ENCODE peak calls at places on chromosome 7, in four cellular contexts. G is mesendoderm, R is trophoblast cell, W is H1. L is an unnamed sample. For H3K79me2, the result is how much of the 10 kb centered on the place peaks cover.

GRCh38 chr7:120731276-120731675 is 126.7 kb downstream of the TSPAN12 start:
- DNase-seq in G (no peak), R (no peak), W (no peak), L (no peak)

GRCh38 chr7:3162286-3162685 is 118.6 kb upstream of the CARD11 start:
- DNase-seq in G (peak), R (peak), W (no peak), L (no peak)

GRCh38 chr7:50389961-50390360 is 60.2 kb downstream of the FIGNL1 start:
- DNase-seq in G (no peak), R (no peak), W (no peak), L (no peak)

GRCh38 chr7:32524631-32525030 is 29.3 kb downstream of the AVL9 start:
- DNase-seq in G (no peak), R (no peak), W (no peak), L (no peak)

GRCh38 chr7:28629216-28629848 is 217.0 kb downstream of the CREB5 start:
- DNase-seq in G (no peak), R (no peak), W (no peak), L (no peak)

GRCh38 chr7:141333459-141333858 is 217.8 kb upstream of the AGK start:
- DNase-seq in G (peak), R (peak), W (no peak), L (peak)

GRCh38 chr7:17041324-17041723 is 159.5 kb upstream of the AGR3 start:
- DNase-seq in G (peak), R (peak), W (no peak), L (no peak)

GRCh38 chr7:12706900-12707536 is 19.6 kb downstream of the ARL4A start:
- DNase-seq in G (no peak), R (no peak), W (no peak), L (no peak)

GRCh38 chr7:141301544-141301943 is 227.7 kb downstream of the TMEM178B start:
- DNase-seq in G (no peak), R (no peak), W (no peak), L (no peak)

GRCh38 chr7:100156331-100157068 is 2.0 kb downstream of the TRAPPC14 start:
- DNase-seq in G (peak), R (peak), W (no peak), L (no peak)

GRCh38 chr7:128744366-128744905 is 5.3 kb downstream of the CALU start:
- DNase-seq in G (no peak), R (no peak), W (no peak), L (no peak)
- H3K79me2 ChIP-seq in G (half or more), R (under half), W (half or more), L (half or more)

GRCh38 chr7:84908196-84908793 is 278.6 kb downstream of the SEMA3D start:
- DNase-seq in G (peak), R (no peak), W (no peak), L (no peak)
- H4K8ac ChIP-seq in G (no peak), R (no peak), W (no peak), L (no peak)

DNA sequence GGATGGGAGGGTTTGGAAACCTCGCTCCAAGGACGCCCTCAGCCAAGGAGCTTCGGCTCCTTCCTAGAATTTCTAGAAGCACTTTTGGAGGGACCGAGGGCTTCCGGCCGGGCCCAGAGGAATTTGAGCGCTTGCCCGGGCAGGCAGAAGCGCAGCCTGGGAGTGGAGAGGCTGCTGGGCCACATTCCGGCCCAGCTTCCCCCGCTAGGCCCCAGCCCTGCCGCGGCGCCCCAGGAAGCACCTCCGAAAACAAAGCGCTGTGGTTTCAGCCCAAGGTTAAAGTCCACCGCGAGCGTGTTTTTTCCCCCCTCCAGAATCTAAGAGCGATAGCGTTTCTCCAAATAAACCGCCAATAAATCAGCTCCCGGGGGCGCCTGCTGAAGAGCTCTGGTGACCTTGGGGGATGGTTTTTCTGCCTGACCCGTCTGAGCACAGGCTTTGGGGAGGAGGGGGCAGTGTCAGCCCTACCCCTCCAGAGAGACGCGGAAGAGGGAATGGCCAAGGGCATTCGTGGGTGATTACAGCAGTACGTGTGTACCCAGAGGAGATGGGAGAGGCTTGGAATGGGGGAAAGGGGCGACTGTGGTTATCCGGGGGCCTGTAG is 5.7 kb upstream of the TNRC18 start:
- DNase-seq in G (peak), R (peak), W (no peak), L (peak)
- H3K79me2 ChIP-seq in G (under half), R (under half), W (under half), L (under half)

DNA sequence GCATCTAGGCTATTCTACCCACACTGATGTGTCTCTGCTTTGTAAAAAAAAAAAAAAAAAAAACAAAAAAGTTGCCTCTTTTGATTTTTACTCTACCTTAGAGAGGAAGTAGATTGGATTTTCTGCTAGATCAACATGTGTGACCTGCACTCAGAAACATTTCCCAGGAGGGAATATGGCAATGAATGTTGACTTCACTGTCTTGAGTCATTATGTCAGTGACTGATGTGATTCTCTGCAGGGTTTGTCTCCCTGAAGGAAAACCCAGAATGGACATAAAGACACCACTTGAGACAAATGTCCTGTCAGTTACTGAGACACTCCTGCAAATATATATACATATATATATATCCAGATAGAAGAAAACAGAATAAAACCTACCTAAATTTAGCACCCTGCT is 370.3 kb downstream of the BMPER start:
- DNase-seq in G (no peak), R (no peak), W (no peak), L (no peak)
- H4K8ac ChIP-seq in G (no peak), R (no peak), W (no peak), L (no peak)

GRCh38 chr7:151482883-151483699 is 36.6 kb downstream of the RHEB start:
- DNase-seq in G (no peak), R (no peak), W (no peak), L (no peak)
- H3K79me2 ChIP-seq in G (under half), R (under half), W (half or more), L (under half)

DNA sequence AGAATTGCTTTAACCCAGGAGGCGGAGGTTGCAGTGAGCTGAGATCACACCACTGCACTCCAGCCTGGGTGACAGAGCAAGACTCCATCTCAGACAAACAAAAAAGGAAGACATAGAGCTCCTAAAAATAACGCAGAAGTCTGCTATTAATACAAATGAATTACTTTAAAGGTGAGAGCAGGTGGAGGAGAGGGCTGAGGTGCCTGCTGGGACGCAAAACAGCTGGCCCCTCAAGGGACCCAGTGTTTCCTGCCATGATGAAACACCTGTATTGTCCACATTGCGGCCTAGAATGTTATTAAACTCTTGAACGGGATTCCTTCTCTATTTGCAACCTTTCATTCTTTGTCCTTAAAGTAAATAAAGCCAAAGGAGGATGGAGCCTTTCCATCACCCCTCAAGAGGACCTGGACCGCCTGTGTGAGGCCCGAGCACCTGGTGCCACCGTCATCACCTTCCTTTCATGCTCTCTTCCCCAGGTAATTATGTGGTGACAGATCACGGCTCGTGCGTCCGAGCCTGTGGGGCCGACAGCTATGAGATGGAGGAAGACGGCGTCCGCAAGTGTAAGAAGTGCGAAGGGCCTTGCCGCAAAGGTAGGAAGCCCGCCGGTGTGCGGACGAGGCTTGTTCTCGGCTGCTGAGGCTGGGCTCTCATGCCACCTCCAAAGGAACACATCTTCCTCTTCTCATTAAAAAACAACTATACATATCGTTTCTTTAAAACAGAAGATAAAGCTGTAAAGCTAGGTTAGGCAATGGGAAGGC is 136.7 kb downstream of the EGFR start:
- DNase-seq in G (no peak), R (no peak), W (no peak), L (no peak)
- H4K8ac ChIP-seq in G (no peak), R (no peak), W (no peak), L (no peak)

GRCh38 chr7:47498229-47499056 is 83.5 kb downstream of the TNS3 start:
- DNase-seq in G (no peak), R (peak), W (no peak), L (no peak)
- H3K79me2 ChIP-seq in G (under half), R (under half), W (under half), L (under half)

DNA sequence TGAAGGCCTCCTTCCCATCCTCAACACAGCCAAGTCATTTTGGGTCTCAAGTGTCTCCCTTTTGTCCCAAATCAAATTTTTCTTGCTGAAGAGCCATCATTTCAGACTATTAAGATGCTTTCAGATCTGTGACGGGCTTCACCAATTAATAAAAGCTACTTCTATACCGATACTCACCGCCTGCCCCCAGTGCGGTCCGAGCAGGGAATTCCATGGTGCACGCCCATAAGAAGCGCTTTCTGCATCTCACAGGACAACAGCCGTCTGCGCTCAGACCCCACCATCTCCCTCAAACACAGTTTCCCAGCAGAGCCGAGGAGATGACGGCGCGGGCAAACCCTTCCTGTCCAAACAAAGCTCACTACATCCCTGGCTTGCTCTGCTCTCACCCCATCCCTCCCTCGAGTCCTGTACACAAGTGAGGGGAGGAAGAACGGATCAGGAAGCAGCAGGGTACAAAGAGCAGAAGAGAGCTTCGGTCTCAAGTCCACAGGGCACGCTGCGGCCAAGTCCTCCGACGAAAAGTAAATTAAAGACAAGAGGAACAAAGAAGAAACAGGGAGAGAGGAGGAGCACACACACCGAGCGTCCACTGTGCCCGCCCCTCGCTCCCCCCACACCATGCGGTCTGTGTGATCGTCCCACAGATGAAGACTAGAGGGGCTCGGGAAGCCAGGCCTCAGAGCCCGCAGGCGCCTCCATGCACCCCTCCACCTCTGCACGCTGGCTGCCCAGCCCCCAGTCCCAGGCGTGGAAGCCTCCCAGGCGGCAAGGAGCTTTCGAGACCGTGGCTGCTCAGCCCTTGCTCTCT is 122.0 kb downstream of the MAD1L1 start:
- DNase-seq in G (no peak), R (no peak), W (no peak), L (no peak)
- H4K8ac ChIP-seq in G (no peak), R (peak), W (peak), L (no peak)

GRCh38 chr7:149245244-149245643 is 5.8 kb downstream of the ZNF212 start:
- DNase-seq in G (no peak), R (peak), W (no peak), L (no peak)
- H3K79me2 ChIP-seq in G (under half), R (under half), W (half or more), L (under half)

L was measured in H9.